ENCODE peak calls at places on chromosomes 3 and 15, in six cellular contexts. Y is NCI-H748 treated with DMSO at 0.1 percent for 48 hours, E is non-pigmented ciliary epithelial cell, S is omental fat pad, I is AG04450, N is transverse colon. K is an unnamed sample.

GRCh38 chr3:165746874-165747273 is 90.3 kb downstream of the BCHE start:
- DNase-seq in Y (no peak), E (no peak), S (no peak), I (no peak), N (no peak), K (no peak)

GRCh38 chr15:78298983-78299301 is 467 bp downstream of the SKIC8 start:
- DNase-seq in Y (no peak), E (no peak), S (no peak), I (no peak), N (no peak), K (no peak)

GRCh38 chr3:79724206-79724605 is 43.6 kb downstream of the ROBO1 start:
- DNase-seq in Y (no peak), E (no peak), S (no peak), I (no peak), N (no peak), K (no peak)

GRCh38 chr3:167302710-167303109 is 77.4 kb downstream of the ZBBX start:
- DNase-seq in Y (no peak), E (no peak), S (no peak), I (no peak), N (no peak), K (no peak)

GRCh38 chr15:95051881-95052280 is 820.5 kb downstream of the MCTP2 start:
- DNase-seq in Y (no peak), E (no peak), S (no peak), I (no peak), N (no peak), K (peak)

GRCh38 chr3:165903885-165904284 is 66.7 kb upstream of the BCHE start:
- DNase-seq in Y (no peak), E (no peak), S (no peak), I (no peak), N (no peak), K (no peak)

GRCh38 chr3:171684226-171684625 is 126.1 kb downstream of the PLD1 start:
- DNase-seq in Y (no peak), E (no peak), S (no peak), I (no peak), N (no peak), K (no peak)

GRCh38 chr3:194130211-194130610 is 5.7 kb upstream of the HES1 start:
- DNase-seq in Y (no peak), E (no peak), S (no peak), I (no peak), N (no peak), K (no peak)

GRCh38 chr3:63228677-63229076 is 49.4 kb upstream of the SYNPR start:
- DNase-seq in Y (peak), E (peak), S (no peak), I (no peak), N (no peak), K (no peak)

GRCh38 chr3:39088456-39088855 is 19.0 kb downstream of the GORASP1 start:
- DNase-seq in Y (no peak), E (no peak), S (no peak), I (no peak), N (no peak), K (no peak)

GRCh38 chr3:117624424-117624823 is 914.8 kb downstream of the TUSC7 start:
- DNase-seq in Y (no peak), E (no peak), S (no peak), I (no peak), N (no peak), K (no peak)

GRCh38 chr3:120645083-120645800 is 36.8 kb downstream of the HGD start:
- DNase-seq in Y (no peak), E (no peak), S (no peak), I (no peak), N (no peak), K (no peak)

GRCh38 chr3:188270423-188270972 is 116.5 kb downstream of the LPP start:
- DNase-seq in Y (no peak), E (peak), S (no peak), I (peak), N (no peak), K (peak)

GRCh38 chr3:111932962-111933361 is 45.9 kb upstream of the ABHD10 start:
- DNase-seq in Y (no peak), E (no peak), S (no peak), I (no peak), N (no peak), K (no peak)

GRCh38 chr3:95613993-95614392 is 1200.4 kb upstream of the EPHA6 start:
- DNase-seq in Y (no peak), E (no peak), S (no peak), I (no peak), N (no peak), K (no peak)

GRCh38 chr3:65714138-65714537 is 324.6 kb downstream of the MAGI1 start:
- DNase-seq in Y (no peak), E (peak), S (no peak), I (peak), N (no peak), K (no peak)

GRCh38 chr15:65512807-65513416 is 4.6 kb downstream of the DPP8 start:
- DNase-seq in Y (no peak), E (no peak), S (no peak), I (no peak), N (no peak), K (no peak)

GRCh38 chr3:126356373-126357298 is 572 bp downstream of the KLF15 start:
- DNase-seq in Y (no peak), E (no peak), S (no peak), I (no peak), N (peak), K (no peak)

GRCh38 chr15:96720656-96721055 is 390.2 kb downstream of the NR2F2 start:
- DNase-seq in Y (no peak), E (no peak), S (no peak), I (no peak), N (no peak), K (no peak)

GRCh38 chr3:94004301-94004910 is 24.0 kb downstream of the STX19 start:
- DNase-seq in Y (peak), E (no peak), S (no peak), I (peak), N (no peak), K (peak)

GRCh38 chr3:197030379-197031314 is 1.0 kb upstream of the MELTF start:
- DNase-seq in Y (no peak), E (no peak), S (no peak), I (no peak), N (no peak), K (no peak)